ENCODE peak calls at places on chromosomes 6 and 20, in ten cellular contexts. One of them, this sample, is unnamed.
A peak's percentile ranks its signal among the peaks of the same experiment; 100 is the strongest.

GRCh38 chr6:163883946-163884345 is 469.4 kb downstream of the QKI start:
- DNase-seq in fibroblast of lung: no peak
- DNase-seq in GM12878: no peak
- DNase-seq in neuronal stem cell: no peak
- DNase-seq in SK-N-SH: no peak
- DNase-seq in H9: no peak
- DNase-seq in IMR-90: no peak
- DNase-seq in PC-9: no peak
- DNase-seq in endothelial cell of umbilical vein: no peak
- DNase-seq in MM.1S: no peak
- DNase-seq in this sample: no peak

GRCh38 chr6:45801471-45802289 is 214.0 kb downstream of the CLIC5 start:
- DNase-seq in fibroblast of lung: peak; percentile 36
- DNase-seq in GM12878: no peak
- DNase-seq in neuronal stem cell: no peak
- DNase-seq in SK-N-SH: no peak
- DNase-seq in H9: no peak
- DNase-seq in IMR-90: no peak
- DNase-seq in PC-9: no peak
- DNase-seq in endothelial cell of umbilical vein: no peak
- DNase-seq in MM.1S: no peak
- DNase-seq in this sample: no peak

GRCh38 chr6:100209323-100210137 is 215.5 kb upstream of the MCHR2 start:
- DNase-seq in fibroblast of lung: peak; percentile 35
- DNase-seq in GM12878: no peak
- DNase-seq in neuronal stem cell: no peak
- DNase-seq in SK-N-SH: no peak
- DNase-seq in H9: no peak
- DNase-seq in IMR-90: peak; percentile 63
- DNase-seq in PC-9: no peak
- DNase-seq in endothelial cell of umbilical vein: no peak
- DNase-seq in MM.1S: no peak
- DNase-seq in this sample: no peak

GRCh38 chr6:21340563-21340962 is 253.0 kb upstream of the SOX4 start:
- DNase-seq in fibroblast of lung: peak; percentile 20
- DNase-seq in GM12878: no peak
- DNase-seq in neuronal stem cell: no peak
- DNase-seq in SK-N-SH: no peak
- DNase-seq in H9: no peak
- DNase-seq in IMR-90: no peak
- DNase-seq in PC-9: no peak
- DNase-seq in endothelial cell of umbilical vein: peak; percentile 50
- DNase-seq in MM.1S: no peak
- DNase-seq in this sample: no peak

GRCh38 chr6:43753570-43754183 is 16.3 kb upstream of the VEGFA start:
- DNase-seq in fibroblast of lung: no peak
- DNase-seq in GM12878: no peak
- DNase-seq in neuronal stem cell: no peak
- DNase-seq in SK-N-SH: no peak
- DNase-seq in H9: no peak
- DNase-seq in IMR-90: no peak
- DNase-seq in PC-9: no peak
- DNase-seq in endothelial cell of umbilical vein: peak; percentile 57
- DNase-seq in MM.1S: no peak
- DNase-seq in this sample: no peak

GRCh38 chr6:147283460-147283859 is 79.2 kb downstream of the STXBP5 start:
- DNase-seq in fibroblast of lung: peak; percentile 36
- DNase-seq in GM12878: no peak
- DNase-seq in neuronal stem cell: no peak
- DNase-seq in SK-N-SH: no peak
- DNase-seq in H9: no peak
- DNase-seq in IMR-90: peak; percentile 73
- DNase-seq in PC-9: no peak
- DNase-seq in endothelial cell of umbilical vein: no peak
- DNase-seq in MM.1S: no peak
- DNase-seq in this sample: peak; percentile 3

GRCh38 chr6:39835856-39836442 is 43.8 kb downstream of the DAAM2 start:
- DNase-seq in fibroblast of lung: peak; percentile 69
- DNase-seq in GM12878: no peak
- DNase-seq in neuronal stem cell: no peak
- DNase-seq in SK-N-SH: no peak
- DNase-seq in H9: no peak
- DNase-seq in IMR-90: peak; percentile 37
- DNase-seq in PC-9: no peak
- DNase-seq in endothelial cell of umbilical vein: no peak
- DNase-seq in MM.1S: no peak
- DNase-seq in this sample: peak; percentile 85

GRCh38 chr20:14142171-14142570 is 146.9 kb downstream of the MACROD2 start:
- DNase-seq in fibroblast of lung: peak; percentile 35
- DNase-seq in GM12878: peak; percentile 2
- DNase-seq in neuronal stem cell: peak; percentile 72
- DNase-seq in SK-N-SH: peak; percentile 66
- DNase-seq in H9: peak; percentile 84
- DNase-seq in IMR-90: peak; percentile 19
- DNase-seq in PC-9: peak; percentile 40
- DNase-seq in endothelial cell of umbilical vein: peak; percentile 1
- DNase-seq in MM.1S: peak; percentile 47
- DNase-seq in this sample: peak; percentile 47

GRCh38 chr6:5619249-5619648 is 357.9 kb downstream of the FARS2 start:
- DNase-seq in fibroblast of lung: no peak
- DNase-seq in GM12878: peak; percentile 17
- DNase-seq in neuronal stem cell: no peak
- DNase-seq in SK-N-SH: no peak
- DNase-seq in H9: no peak
- DNase-seq in IMR-90: no peak
- DNase-seq in PC-9: no peak
- DNase-seq in endothelial cell of umbilical vein: no peak
- DNase-seq in MM.1S: no peak
- DNase-seq in this sample: no peak

GRCh38 chr6:87716928-87717655 is 15.1 kb upstream of the AKIRIN2 start:
- DNase-seq in fibroblast of lung: no peak
- DNase-seq in GM12878: no peak
- DNase-seq in neuronal stem cell: no peak
- DNase-seq in SK-N-SH: no peak
- DNase-seq in H9: no peak
- DNase-seq in IMR-90: no peak
- DNase-seq in PC-9: no peak
- DNase-seq in endothelial cell of umbilical vein: no peak
- DNase-seq in MM.1S: no peak
- DNase-seq in this sample: no peak
- H2AFZ ChIP-seq in fibroblast of lung: no peak overlapping the region
- H2AFZ ChIP-seq in GM12878: no peak overlapping the region
- H2AFZ ChIP-seq in neuronal stem cell: peak overlapping the region; percentile 54
- H2AFZ ChIP-seq in SK-N-SH: no peak overlapping the region
- H2AFZ ChIP-seq in H9: no peak overlapping the region
- H2AFZ ChIP-seq in IMR-90: no peak overlapping the region
- H2AFZ ChIP-seq in PC-9: no peak overlapping the region
- H2AFZ ChIP-seq in endothelial cell of umbilical vein: no peak overlapping the region
- H2AFZ ChIP-seq in MM.1S: no peak overlapping the region
- H2AFZ ChIP-seq in this sample: peak overlapping the region; percentile 65

GRCh38 chr20:4134861-4135379 is 119.6 kb upstream of the RNF24 start:
- DNase-seq in fibroblast of lung: no peak
- DNase-seq in GM12878: no peak
- DNase-seq in neuronal stem cell: no peak
- DNase-seq in SK-N-SH: no peak
- DNase-seq in H9: no peak
- DNase-seq in IMR-90: no peak
- DNase-seq in PC-9: no peak
- DNase-seq in endothelial cell of umbilical vein: no peak
- DNase-seq in MM.1S: peak; percentile 88
- DNase-seq in this sample: no peak

GRCh38 chr20:4138056-4138455 is 122.7 kb upstream of the RNF24 start:
- DNase-seq in fibroblast of lung: peak; percentile 20
- DNase-seq in GM12878: no peak
- DNase-seq in neuronal stem cell: no peak
- DNase-seq in SK-N-SH: no peak
- DNase-seq in H9: no peak
- DNase-seq in IMR-90: no peak
- DNase-seq in PC-9: peak; percentile 76
- DNase-seq in endothelial cell of umbilical vein: no peak
- DNase-seq in MM.1S: no peak
- DNase-seq in this sample: peak; percentile 34

GRCh38 chr20:4136967-4137334 is 121.6 kb upstream of the RNF24 start:
- DNase-seq in fibroblast of lung: no peak
- DNase-seq in GM12878: no peak
- DNase-seq in neuronal stem cell: no peak
- DNase-seq in SK-N-SH: no peak
- DNase-seq in H9: no peak
- DNase-seq in IMR-90: no peak
- DNase-seq in PC-9: no peak
- DNase-seq in endothelial cell of umbilical vein: no peak
- DNase-seq in MM.1S: no peak
- DNase-seq in this sample: no peak

GRCh38 chr20:4135385-4136077 is 120.2 kb upstream of the RNF24 start:
- DNase-seq in fibroblast of lung: peak; percentile 99
- DNase-seq in GM12878: no peak
- DNase-seq in neuronal stem cell: no peak
- DNase-seq in SK-N-SH: no peak
- DNase-seq in H9: peak; percentile 52
- DNase-seq in IMR-90: peak; percentile 99
- DNase-seq in PC-9: peak; percentile 84
- DNase-seq in endothelial cell of umbilical vein: peak; percentile 93
- DNase-seq in MM.1S: no peak
- DNase-seq in this sample: peak; percentile 98

DNA sequence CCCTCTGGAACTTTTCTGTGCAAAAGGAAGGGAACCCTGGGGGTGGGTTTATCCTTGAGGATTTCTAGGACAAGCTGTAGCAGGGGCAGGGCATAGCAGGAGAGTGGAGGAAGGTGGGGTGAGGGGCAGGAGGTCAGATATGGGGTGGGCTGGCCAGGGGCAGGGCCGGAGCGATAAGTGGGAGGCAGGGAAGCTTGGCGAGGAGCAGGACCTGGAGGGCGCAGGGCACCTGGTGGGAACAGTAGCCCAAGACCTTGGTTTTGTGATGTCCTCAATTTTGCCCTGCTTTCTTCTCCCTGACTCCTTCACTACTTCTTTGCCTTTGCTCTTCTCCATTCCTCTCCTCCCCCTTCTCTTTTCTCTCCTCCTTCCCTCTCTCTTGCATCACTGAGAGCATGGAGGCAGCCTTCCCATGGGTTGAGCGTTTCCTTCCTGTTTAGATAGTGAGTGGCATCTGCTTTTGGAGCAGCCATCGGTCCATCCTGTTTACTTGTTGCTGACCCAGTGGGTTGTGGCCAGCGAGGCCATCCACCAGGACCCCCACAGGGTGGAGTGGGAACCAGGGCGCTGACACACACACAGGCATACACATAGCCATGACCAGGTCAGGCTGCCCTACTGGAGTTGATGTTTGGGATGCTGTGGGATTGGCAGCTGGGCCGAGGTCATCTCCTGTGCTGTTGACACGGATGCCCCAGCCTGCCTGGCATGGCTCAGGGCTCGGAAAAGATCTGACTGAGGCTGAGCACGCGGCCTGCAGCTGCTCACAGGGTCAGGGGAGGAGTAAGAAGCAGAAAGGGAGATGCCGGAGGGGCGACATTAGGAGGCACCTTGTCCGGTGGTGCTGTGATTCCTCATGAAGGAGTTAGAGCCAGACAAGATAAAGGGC is 121.0 kb upstream of the RNF24 start:
- DNase-seq in fibroblast of lung: no peak
- DNase-seq in GM12878: no peak
- DNase-seq in neuronal stem cell: no peak
- DNase-seq in SK-N-SH: no peak
- DNase-seq in H9: no peak
- DNase-seq in IMR-90: peak; percentile 56
- DNase-seq in PC-9: no peak
- DNase-seq in endothelial cell of umbilical vein: no peak
- DNase-seq in MM.1S: no peak
- DNase-seq in this sample: no peak
- H2AFZ ChIP-seq in fibroblast of lung: peak overlapping the region; percentile 67
- H2AFZ ChIP-seq in GM12878: no peak overlapping the region
- H2AFZ ChIP-seq in neuronal stem cell: peak overlapping the region; percentile 37
- H2AFZ ChIP-seq in SK-N-SH: peak overlapping the region; percentile 86
- H2AFZ ChIP-seq in H9: no peak overlapping the region
- H2AFZ ChIP-seq in IMR-90: peak overlapping the region; percentile 85
- H2AFZ ChIP-seq in PC-9: no peak overlapping the region
- H2AFZ ChIP-seq in endothelial cell of umbilical vein: peak overlapping the region; percentile 10
- H2AFZ ChIP-seq in MM.1S: no peak overlapping the region
- H2AFZ ChIP-seq in this sample: peak overlapping the region; percentile 91

DNA sequence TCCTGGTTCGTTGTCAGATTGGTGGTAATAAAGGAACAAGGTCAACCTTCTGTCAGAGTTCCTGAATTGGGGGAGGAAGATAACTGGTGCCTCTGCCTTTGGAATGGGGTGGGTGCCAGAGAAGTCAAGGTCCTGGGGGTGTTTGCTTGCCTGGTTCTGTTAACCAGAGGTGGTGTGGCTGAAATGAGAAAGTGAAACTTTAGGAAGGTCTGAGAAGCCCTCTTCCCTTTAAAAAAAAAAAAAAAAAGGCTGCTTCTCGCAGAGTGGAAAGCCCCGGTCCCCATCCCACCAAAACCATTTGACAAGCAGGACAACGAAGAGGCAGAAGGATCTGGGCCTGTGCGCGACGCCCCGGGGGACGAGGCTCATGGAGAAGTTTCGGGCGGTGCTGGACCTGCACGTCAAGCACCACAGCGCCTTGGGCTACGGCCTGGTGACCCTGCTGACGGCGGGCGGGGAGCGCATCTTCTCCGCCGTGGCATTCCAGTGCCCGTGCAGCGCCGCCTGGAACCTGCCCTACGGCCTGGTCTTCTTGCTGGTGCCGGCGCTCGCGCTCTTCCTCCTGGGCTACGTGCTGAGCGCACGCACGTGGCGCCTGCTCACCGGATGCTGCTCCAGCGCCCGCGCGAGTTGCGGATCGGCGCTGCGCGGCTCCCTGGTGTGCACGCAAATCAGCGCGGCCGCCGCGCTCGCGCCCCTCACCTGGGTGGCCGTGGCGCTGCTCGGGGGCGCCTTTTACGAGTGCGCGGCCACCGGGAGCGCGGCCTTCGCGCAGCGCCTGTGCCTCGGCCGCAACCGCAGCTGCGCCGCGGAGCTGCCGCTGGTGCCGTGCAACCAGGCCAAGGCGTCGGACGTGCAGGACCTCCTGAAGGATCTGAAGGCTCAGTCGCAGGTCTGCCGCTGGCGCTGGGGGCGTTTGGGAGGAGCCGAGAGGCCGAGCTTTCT is 660 bp downstream of the CALHM6 start:
- DNase-seq in fibroblast of lung: peak; percentile 72
- DNase-seq in GM12878: no peak
- DNase-seq in neuronal stem cell: peak; percentile 68
- DNase-seq in SK-N-SH: peak; percentile 77
- DNase-seq in H9: peak; percentile 84
- DNase-seq in IMR-90: peak; percentile 47
- DNase-seq in PC-9: peak; percentile 31
- DNase-seq in endothelial cell of umbilical vein: peak; percentile 49
- DNase-seq in MM.1S: peak; percentile 51
- DNase-seq in this sample: peak; percentile 91
- H2AFZ ChIP-seq in fibroblast of lung: peak overlapping the region; percentile 89
- H2AFZ ChIP-seq in GM12878: peak overlapping the region; percentile 72
- H2AFZ ChIP-seq in neuronal stem cell: no peak overlapping the region
- H2AFZ ChIP-seq in SK-N-SH: no peak overlapping the region
- H2AFZ ChIP-seq in H9: no peak overlapping the region
- H2AFZ ChIP-seq in IMR-90: peak overlapping the region; percentile 86
- H2AFZ ChIP-seq in PC-9: peak overlapping the region; percentile 53
- H2AFZ ChIP-seq in endothelial cell of umbilical vein: peak overlapping the region; percentile 86
- H2AFZ ChIP-seq in MM.1S: peak overlapping the region; percentile 82
- H2AFZ ChIP-seq in this sample: peak overlapping the region; percentile 76

DNA sequence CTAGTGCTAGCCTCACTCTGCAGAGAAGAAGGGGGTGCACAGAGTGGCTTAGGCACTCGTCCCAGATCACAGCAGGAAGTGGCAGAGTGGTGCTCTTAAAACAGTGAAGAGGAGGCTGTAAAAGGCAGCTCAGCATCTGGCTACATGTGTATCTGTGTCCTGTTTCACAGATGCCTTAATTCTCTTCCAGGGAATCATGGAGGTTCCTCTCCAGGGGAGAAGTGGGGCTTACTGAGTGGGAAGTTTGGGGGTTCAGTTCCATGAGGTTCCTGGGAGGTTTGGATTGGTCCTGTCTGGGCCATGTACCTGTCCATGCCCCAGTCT is 133.9 kb upstream of the KCNG1 start:
- DNase-seq in fibroblast of lung: no peak
- DNase-seq in GM12878: no peak
- DNase-seq in neuronal stem cell: no peak
- DNase-seq in SK-N-SH: no peak
- DNase-seq in H9: no peak
- DNase-seq in IMR-90: no peak
- DNase-seq in PC-9: no peak
- DNase-seq in endothelial cell of umbilical vein: no peak
- DNase-seq in MM.1S: no peak
- DNase-seq in this sample: no peak
- H2AFZ ChIP-seq in fibroblast of lung: no peak overlapping the region
- H2AFZ ChIP-seq in GM12878: no peak overlapping the region
- H2AFZ ChIP-seq in neuronal stem cell: peak overlapping the region; percentile 52
- H2AFZ ChIP-seq in SK-N-SH: no peak overlapping the region
- H2AFZ ChIP-seq in H9: no peak overlapping the region
- H2AFZ ChIP-seq in IMR-90: peak overlapping the region; percentile 48
- H2AFZ ChIP-seq in PC-9: no peak overlapping the region
- H2AFZ ChIP-seq in endothelial cell of umbilical vein: no peak overlapping the region
- H2AFZ ChIP-seq in MM.1S: no peak overlapping the region
- H2AFZ ChIP-seq in this sample: no peak overlapping the region